ENCODE peak calls at places on chromosome X, in seven cellular contexts. V is fibroblast of lung, B is endothelial cell, J is osteocyte, Q is lung, M is AG09319, Z is heart right ventricle. C is an unnamed sample.

GRCh38 chrX:78514852-78515251 is 144.3 kb downstream of the RTL3 start:
- DNase-seq in B (no peak), V (peak), J (no peak), M (no peak), Z (no peak), Q (no peak), C (peak)

GRCh38 chrX:42577936-42578335 is 200.0 kb downstream of the PPP1R2C start:
- DNase-seq in Q (no peak), J (no peak), B (no peak), M (no peak), V (peak), Z (no peak), C (no peak)

GRCh38 chrX:41759817-41760216 is 35.8 kb downstream of the GPR82 start:
- DNase-seq in V (peak), B (peak), J (no peak), M (no peak), Z (no peak), Q (no peak), C (peak)

GRCh38 chrX:24245201-24245600 is 68.7 kb downstream of the SUPT20HL2 start:
- DNase-seq in Z (no peak), Q (no peak), B (no peak), J (no peak), V (peak), M (peak), C (peak)

GRCh38 chrX:150762258-150762867 is 69.2 kb downstream of the MTMR1 start:
- DNase-seq in V (no peak), B (no peak), Q (no peak), M (no peak), Z (no peak), J (peak), C (no peak)

GRCh38 chrX:131778269-131779218 is 234.7 kb downstream of the OR13H1 start:
- DNase-seq in M (peak), Q (peak), Z (no peak), V (peak), B (no peak), J (no peak), C (no peak)

GRCh38 chrX:138858946-138859345 is 147.4 kb upstream of the FGF13 start:
- DNase-seq in J (no peak), Q (no peak), B (no peak), Z (no peak), V (peak), M (no peak), C (no peak)

GRCh38 chrX:43313035-43313434 is 343.1 kb upstream of the MAOA start:
- DNase-seq in Z (no peak), M (no peak), V (no peak), Q (no peak), J (no peak), B (no peak), C (no peak)

GRCh38 chrX:154378059-154378798 is 866 bp upstream of the EMD start:
- DNase-seq in V (no peak), Q (peak), B (peak), J (no peak), Z (no peak), M (no peak), C (peak)

GRCh38 chrX:30653415-30654131 is at the start of gene GK:
- DNase-seq in M (no peak), B (peak), Z (peak), Q (no peak), J (no peak), V (no peak), C (no peak)

GRCh38 chrX:68989865-68990606 is 161.2 kb downstream of the EFNB1 start:
- DNase-seq in B (no peak), Z (peak), V (peak), Q (no peak), M (peak), J (peak), C (peak)

DNA sequence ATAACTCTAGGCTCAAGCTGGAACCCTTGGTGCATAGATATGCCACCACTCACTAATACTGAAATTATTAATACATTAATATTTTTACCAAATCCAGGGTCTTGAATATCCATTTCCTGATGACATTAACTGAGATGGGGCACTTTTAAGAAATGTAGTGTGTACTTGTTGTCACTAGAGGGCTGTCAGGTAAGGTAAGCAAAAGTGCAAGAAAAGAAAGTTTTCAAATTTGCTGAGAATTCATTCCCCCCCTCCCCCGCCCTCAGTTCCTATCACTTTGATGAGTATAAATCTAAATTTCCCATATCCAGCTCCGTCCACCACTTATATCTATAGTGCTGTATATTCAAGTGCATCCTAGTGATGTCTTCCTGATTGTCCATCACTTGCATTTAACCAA is 20.5 kb upstream of the WDR44 start:
- DNase-seq in Q (no peak), V (no peak), B (no peak), M (no peak), Z (no peak), J (no peak), C (peak)
- TF ChIP-seq CTCF in Q (no peak), V (peak), B (no peak), M (peak), Z (no peak), J (peak), C (peak)

GRCh38 chrX:74383611-74384010 is 37.7 kb upstream of the SLC16A2 start:
- DNase-seq in Z (peak), Q (peak), B (peak), V (peak), J (no peak), M (peak), C (peak)
- TF ChIP-seq CTCF in Z (no peak), Q (peak), B (no peak), V (peak), J (peak), M (peak), C (peak)

GRCh38 chrX:149453911-149454820 is 50.9 kb downstream of the IDS start:
- DNase-seq in J (no peak), M (no peak), V (no peak), B (no peak), Q (no peak), Z (no peak), C (peak)

GRCh38 chrX:149455934-149456333 is 49.2 kb downstream of the IDS start:
- DNase-seq in J (no peak), M (no peak), B (no peak), Z (no peak), V (no peak), Q (no peak), C (no peak)

GRCh38 chrX:149456476-149457245 is 48.4 kb downstream of the IDS start:
- DNase-seq in J (no peak), V (no peak), Z (no peak), B (no peak), Q (no peak), M (no peak), C (peak)

GRCh38 chrX:149453030-149453429 is 52.1 kb downstream of the IDS start:
- DNase-seq in J (no peak), V (peak), B (no peak), Z (no peak), Q (no peak), M (no peak), C (peak)
- TF ChIP-seq CTCF in J (no peak), V (no peak), B (no peak), Z (no peak), Q (no peak), M (no peak), C (no peak)

GRCh38 chrX:124594017-124594651 is 247.8 kb downstream of the SH2D1A start:
- DNase-seq in V (no peak), J (no peak), M (no peak), Q (no peak), Z (no peak), B (no peak), C (peak)

DNA sequence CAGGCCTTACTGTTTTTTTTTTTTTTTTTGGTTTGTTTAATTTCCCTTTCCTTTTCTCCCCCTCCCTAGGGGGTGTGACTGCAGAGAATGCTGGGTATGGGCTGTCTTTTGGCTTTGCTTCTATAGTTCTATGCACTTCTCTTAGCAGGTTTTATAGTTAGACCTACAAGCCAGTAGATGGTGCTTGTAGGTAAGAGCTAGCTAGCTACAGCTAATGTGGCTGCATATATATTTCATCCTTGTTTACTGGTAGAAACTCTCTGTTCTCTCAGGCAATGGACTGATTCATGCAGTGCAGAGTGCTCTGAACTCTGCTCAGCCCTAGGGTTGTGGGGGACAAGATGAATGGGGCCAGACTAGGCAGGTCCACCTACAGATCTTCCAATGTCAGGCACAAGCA is 246.4 kb downstream of the SH2D1A start:
- DNase-seq in Z (no peak), B (no peak), M (no peak), J (no peak), Q (no peak), V (no peak), C (peak)
- TF ChIP-seq CTCF in Z (no peak), B (no peak), M (no peak), J (no peak), Q (no peak), V (no peak), C (no peak)

DNA sequence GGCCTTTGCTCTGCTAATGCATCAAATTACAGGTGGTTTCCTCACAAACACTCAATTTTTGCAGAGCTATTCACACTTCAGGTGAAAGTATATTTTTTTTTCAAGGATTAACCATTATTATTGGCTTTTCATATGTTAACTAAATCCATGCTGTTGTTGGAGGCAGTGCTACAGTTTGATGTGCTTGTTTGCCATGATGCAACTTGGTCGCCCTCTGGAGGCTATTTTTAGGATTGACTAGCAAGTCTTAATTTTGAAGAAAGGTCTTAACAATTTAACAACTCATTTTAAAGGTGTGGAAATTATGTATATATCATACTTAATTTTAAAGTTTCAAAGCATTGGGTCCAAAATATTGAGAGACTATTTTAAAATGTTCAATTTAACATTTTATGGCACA is 168.8 kb upstream of the FAM47A start:
- DNase-seq in Q (no peak), V (peak), B (peak), M (peak), J (no peak), Z (peak), C (peak)
- TF ChIP-seq CTCF in Q (peak), V (peak), B (peak), M (peak), J (peak), Z (peak), C (peak)

GRCh38 chrX:113274345-113274744 is 433.7 kb upstream of the AMOT start:
- DNase-seq in M (no peak), Q (no peak), Z (no peak), B (no peak), J (no peak), V (no peak), C (no peak)
- TF ChIP-seq CTCF in M (no peak), Q (no peak), Z (no peak), B (no peak), J (no peak), V (no peak), C (no peak)

C was measured in epithelial cell of esophagus.